ENCODE peak calls at places on chromosome 7, in six cellular contexts. X is brain microvascular endothelial cell; R is sciatic nerve; K is RWPE1; T is activated CD4-positive, alpha-beta T cell treated with anti-CD3 and anti-CD28 coated beads, Interleukin-2, amount 50 U/mL, for 24 hours; A is adipocyte. B is an unnamed sample.

GRCh38 chr7:140899883-140900282 is 24.8 kb downstream of the BRAF start:
- DNase-seq in X (no peak), R (no peak), K (no peak), T (no peak), A (no peak), B (peak)

GRCh38 chr7:117666019-117666418 is 186.2 kb downstream of the CFTR start:
- DNase-seq in X (peak), R (no peak), K (no peak), T (no peak), A (peak), B (no peak)

GRCh38 chr7:366171-366916 is 76.4 kb downstream of the FOXL3 start:
- DNase-seq in X (peak), R (no peak), K (no peak), T (no peak), A (peak), B (no peak)

GRCh38 chr7:55058314-55058713 is 39.5 kb downstream of the EGFR start:
- DNase-seq in X (no peak), R (no peak), K (no peak), T (no peak), A (no peak), B (no peak)

GRCh38 chr7:37999673-38000072 is 79.2 kb downstream of the EPDR1 start:
- DNase-seq in X (no peak), R (no peak), K (no peak), T (no peak), A (peak), B (no peak)

GRCh38 chr7:104207348-104207730 is 474 bp downstream of the ORC5 start:
- DNase-seq in X (no peak), R (no peak), K (peak), T (no peak), A (peak), B (peak)

GRCh38 chr7:24907311-24907886 is 72.6 kb downstream of the OSBPL3 start:
- DNase-seq in X (peak), R (no peak), K (peak), T (peak), A (no peak), B (no peak)

GRCh38 chr7:150910996-150911422 is 58.7 kb downstream of the AOC1 start:
- DNase-seq in X (no peak), R (no peak), K (no peak), T (no peak), A (no peak), B (peak)

GRCh38 chr7:143384741-143385631 is 3.8 kb downstream of the ZYX start:
- DNase-seq in X (no peak), R (peak), K (no peak), T (no peak), A (no peak), B (no peak)

GRCh38 chr7:71135663-71136062 is 3.7 kb downstream of the GALNT17 start:
- DNase-seq in X (no peak), R (no peak), K (no peak), T (no peak), A (no peak), B (no peak)

GRCh38 chr7:26656735-26657134 is 207.7 kb downstream of the SKAP2 start:
- DNase-seq in X (no peak), R (no peak), K (no peak), T (no peak), A (no peak), B (no peak)

GRCh38 chr7:32587431-32587948 is 92.2 kb downstream of the AVL9 start:
- DNase-seq in X (peak), R (no peak), K (no peak), T (no peak), A (peak), B (no peak)

GRCh38 chr7:94594882-94595281 is 61.1 kb downstream of the SGCE start:
- DNase-seq in X (no peak), R (no peak), K (no peak), T (no peak), A (no peak), B (no peak)

GRCh38 chr7:22855049-22855392 is 32.4 kb upstream of the TOMM7 start:
- DNase-seq in X (no peak), R (no peak), K (no peak), T (no peak), A (no peak), B (no peak)

GRCh38 chr7:154584352-154585252 is 418.3 kb downstream of the PAXIP1 start:
- DNase-seq in X (no peak), R (no peak), K (peak), T (no peak), A (no peak), B (peak)

GRCh38 chr7:126803060-126803665 is 449.6 kb downstream of the GRM8 start:
- DNase-seq in X (peak), R (no peak), K (peak), T (no peak), A (peak), B (peak)

GRCh38 chr7:66050990-66051424 is 24.6 kb upstream of the ASL start:
- DNase-seq in X (peak), R (peak), K (peak), T (no peak), A (peak), B (no peak)

GRCh38 chr7:96823274-96823673 is 113.6 kb upstream of the SEM1 start:
- DNase-seq in X (peak), R (no peak), K (peak), T (no peak), A (peak), B (no peak)

GRCh38 chr7:22137026-22137425 is 191.3 kb upstream of the CDCA7L start:
- DNase-seq in X (no peak), R (no peak), K (no peak), T (no peak), A (peak), B (no peak)

GRCh38 chr7:5564894-5565293 is 141.3 kb upstream of the TNRC18 start:
- DNase-seq in X (no peak), R (no peak), K (no peak), T (no peak), A (peak), B (no peak)

GRCh38 chr7:131164025-131164899 is 163.4 kb upstream of the MKLN1 start:
- DNase-seq in X (peak), R (no peak), K (peak), T (no peak), A (peak), B (no peak)

GRCh38 chr7:2936301-2936700 is 92.2 kb upstream of the GNA12 start:
- DNase-seq in X (no peak), R (peak), K (no peak), T (no peak), A (no peak), B (no peak)

GRCh38 chr7:32161708-32162107 is 91.5 kb upstream of the PDE1C start:
- DNase-seq in X (peak), R (no peak), K (no peak), T (no peak), A (peak), B (no peak)

GRCh38 chr7:33143996-33144718 is 14.8 kb downstream of the BBS9 start:
- DNase-seq in X (no peak), R (no peak), K (no peak), T (no peak), A (no peak), B (no peak)

GRCh38 chr7:115297651-115298050 is 375.8 kb downstream of the MDFIC start:
- DNase-seq in X (peak), R (no peak), K (peak), T (no peak), A (peak), B (no peak)

GRCh38 chr7:1977059-1977875 is 255.5 kb downstream of the MAD1L1 start:
- DNase-seq in X (no peak), R (no peak), K (no peak), T (no peak), A (no peak), B (no peak)

GRCh38 chr7:11127112-11127785 is 153.6 kb downstream of the PHF14 start:
- DNase-seq in X (no peak), R (no peak), K (no peak), T (no peak), A (no peak), B (peak)

GRCh38 chr7:67631496-67631895 is 634.9 kb downstream of the TYW1 start:
- DNase-seq in X (no peak), R (no peak), K (no peak), T (no peak), A (no peak), B (no peak)

GRCh38 chr7:47503283-47503682 is 78.6 kb downstream of the TNS3 start:
- DNase-seq in X (no peak), R (no peak), K (no peak), T (no peak), A (peak), B (no peak)

GRCh38 chr7:105664816-105665525 is 83.7 kb upstream of the EFCAB10 start:
- DNase-seq in X (peak), R (no peak), K (no peak), T (no peak), A (no peak), B (no peak)

GRCh38 chr7:128874140-128875031 is 11.7 kb downstream of the ATP6V1F start:
- DNase-seq in X (no peak), R (no peak), K (no peak), T (no peak), A (no peak), B (no peak)

GRCh38 chr7:55526770-55527169 is 45.5 kb downstream of the VOPP1 start:
- DNase-seq in X (no peak), R (no peak), K (no peak), T (no peak), A (no peak), B (peak)

GRCh38 chr7:85890244-85890811 is 703.5 kb upstream of the SEMA3D start:
- DNase-seq in X (no peak), R (no peak), K (peak), T (no peak), A (peak), B (peak)

B was measured in SK-N-DZ.